ENCODE peak calls at places on chromosomes 6 and 20, in eight cellular contexts. J is body of pancreas; D is lung; H is left ventricle myocardium inferior; R is lower lobe of right lung; G is CD8-positive, alpha-beta T cell; T is SK-N-MC; F is CD8-positive, alpha-beta memory T cell. U is an unnamed sample. For H3K9me3, the result is how much of the 10 kb centered on the place peaks cover.

GRCh38 chr6:34227656-34228421 is 8.8 kb upstream of the HMGA1 start:
- DNase-seq in H (no peak), G (no peak), F (peak), J (no peak), T (no peak), R (no peak), D (no peak), U (no peak)

GRCh38 chr6:131840441-131840840 is 32.6 kb downstream of the ENPP1 start:
- DNase-seq in H (no peak), R (no peak), D (no peak), F (no peak), T (no peak), J (no peak), G (no peak), U (no peak)

GRCh38 chr6:48472535-48472934 is 361.5 kb upstream of the PTCHD4 start:
- DNase-seq in G (no peak), F (no peak), H (no peak), D (no peak), R (no peak), T (no peak), J (no peak), U (no peak)

GRCh38 chr20:38875170-38875993 is 50.8 kb upstream of the FAM83D start:
- DNase-seq in T (no peak), G (peak), J (no peak), H (no peak), R (no peak), D (no peak), F (peak), U (no peak)

GRCh38 chr20:24697411-24697810 is 228.0 kb downstream of the SYNDIG1 start:
- DNase-seq in J (no peak), G (no peak), F (no peak), R (no peak), D (no peak), H (no peak), T (no peak), U (no peak)

GRCh38 chr6:29005183-29005885 is at the start of gene ZNF311:
- DNase-seq in F (no peak), T (no peak), G (no peak), R (peak), H (peak), J (peak), D (peak), U (no peak)

GRCh38 chr6:9523462-9523861 is 891.4 kb downstream of the TFAP2A start:
- DNase-seq in G (no peak), H (no peak), F (no peak), J (no peak), R (no peak), T (no peak), D (no peak), U (no peak)

GRCh38 chr6:166253277-166254229 is 54.6 kb downstream of the PRR18 start:
- DNase-seq in H (peak), G (peak), R (peak), D (no peak), T (no peak), J (no peak), F (no peak), U (no peak)

GRCh38 chr20:34222208-34222607 is 19.0 kb upstream of the ASIP start:
- DNase-seq in J (no peak), H (no peak), T (peak), R (no peak), D (no peak), F (no peak), G (no peak), U (no peak)

GRCh38 chr6:169961772-169962561 is 210.5 kb downstream of the ERMARD start:
- DNase-seq in F (no peak), J (no peak), H (peak), T (no peak), G (no peak), R (peak), D (no peak), U (no peak)

GRCh38 chr6:22043284-22043962 is 253.4 kb downstream of the PRL start:
- DNase-seq in D (no peak), R (no peak), G (no peak), J (no peak), H (peak), T (no peak), F (no peak), U (no peak)

GRCh38 chr6:106913676-106914280 is 60.8 kb downstream of the CD24 start:
- DNase-seq in F (no peak), T (no peak), G (no peak), H (no peak), D (no peak), R (no peak), J (no peak), U (no peak)

GRCh38 chr6:142200846-142201628 is 54.0 kb downstream of the VTA1 start:
- DNase-seq in H (no peak), D (no peak), R (no peak), G (no peak), F (no peak), T (no peak), J (no peak), U (no peak)

GRCh38 chr6:161079566-161080262 is 88.1 kb downstream of the MAP3K4 start:
- DNase-seq in G (no peak), H (no peak), J (no peak), F (peak), D (no peak), R (no peak), T (no peak), U (peak)

GRCh38 chr6:158457616-158458278 is 102.1 kb upstream of the TMEM181 start:
- DNase-seq in G (no peak), J (no peak), T (no peak), H (no peak), F (no peak), D (no peak), R (no peak), U (no peak)

GRCh38 chr6:42618686-42619085 is 54.9 kb downstream of the UBR2 start:
- DNase-seq in R (no peak), T (no peak), H (no peak), D (no peak), G (no peak), F (no peak), J (no peak), U (no peak)

GRCh38 chr20:57474191-57474590 is 50.7 kb downstream of the CTCFL start:
- DNase-seq in R (no peak), H (no peak), J (no peak), D (no peak), F (no peak), G (no peak), T (no peak), U (no peak)

GRCh38 chr6:13012977-13013680 is 296.6 kb downstream of the PHACTR1 start:
- DNase-seq in J (peak), T (no peak), G (no peak), H (peak), F (no peak), D (peak), R (peak), U (no peak)

GRCh38 chr6:26214826-26215199 is 127.6 kb downstream of the HFE start:
- DNase-seq in D (no peak), F (no peak), T (no peak), H (no peak), R (no peak), G (no peak), J (no peak), U (no peak)

DNA sequence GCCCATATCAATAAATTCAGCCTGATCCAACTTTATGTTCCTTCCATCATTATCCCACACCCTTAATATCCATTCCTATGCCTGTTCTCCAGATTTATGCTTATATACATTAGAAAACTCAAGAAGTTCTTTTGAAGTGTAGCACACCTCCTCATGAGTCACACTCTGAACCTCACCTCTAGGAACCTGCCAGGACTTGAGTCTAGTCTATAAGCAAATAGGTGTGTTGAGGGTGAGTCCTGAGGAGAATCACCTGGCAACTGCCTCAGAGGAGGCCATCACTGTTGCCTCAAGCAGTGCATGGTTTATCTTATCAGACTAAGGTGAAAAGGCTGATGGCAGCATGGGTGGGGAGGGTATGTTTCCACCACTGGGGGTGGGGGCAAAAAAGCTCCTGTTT is 496.7 kb downstream of the C6orf118 start:
- DNase-seq in R (no peak), J (no peak), T (no peak), H (no peak), G (no peak), D (no peak), F (no peak), U (no peak)
- H3K9me3 ChIP-seq in R (under half), J (under half), T (under half), H (under half), G (under half), D (under half), F (under half), U (under half)

GRCh38 chr6:86871681-86872080 is 65.6 kb upstream of the HTR1E start:
- DNase-seq in H (no peak), F (no peak), J (no peak), R (no peak), D (no peak), G (no peak), T (no peak), U (no peak)
- H3K9me3 ChIP-seq in H (half or more), F (under half), J (under half), R (under half), D (under half), G (under half), T (under half), U (under half)

GRCh38 chr6:168381726-168382458 is 59.1 kb upstream of the SMOC2 start:
- DNase-seq in H (no peak), F (no peak), R (no peak), D (no peak), T (no peak), G (no peak), J (no peak), U (no peak)

GRCh38 chr6:168384045-168385038 is 56.6 kb upstream of the SMOC2 start:
- DNase-seq in J (no peak), R (no peak), T (no peak), F (no peak), G (no peak), H (no peak), D (no peak), U (no peak)

GRCh38 chr6:168380956-168381605 is 59.9 kb upstream of the SMOC2 start:
- DNase-seq in G (no peak), F (no peak), J (no peak), R (no peak), T (no peak), D (no peak), H (no peak), U (no peak)

GRCh38 chr6:168385380-168385779 is 55.6 kb upstream of the SMOC2 start:
- DNase-seq in H (no peak), R (no peak), T (no peak), J (no peak), D (no peak), F (no peak), G (no peak), U (no peak)

DNA sequence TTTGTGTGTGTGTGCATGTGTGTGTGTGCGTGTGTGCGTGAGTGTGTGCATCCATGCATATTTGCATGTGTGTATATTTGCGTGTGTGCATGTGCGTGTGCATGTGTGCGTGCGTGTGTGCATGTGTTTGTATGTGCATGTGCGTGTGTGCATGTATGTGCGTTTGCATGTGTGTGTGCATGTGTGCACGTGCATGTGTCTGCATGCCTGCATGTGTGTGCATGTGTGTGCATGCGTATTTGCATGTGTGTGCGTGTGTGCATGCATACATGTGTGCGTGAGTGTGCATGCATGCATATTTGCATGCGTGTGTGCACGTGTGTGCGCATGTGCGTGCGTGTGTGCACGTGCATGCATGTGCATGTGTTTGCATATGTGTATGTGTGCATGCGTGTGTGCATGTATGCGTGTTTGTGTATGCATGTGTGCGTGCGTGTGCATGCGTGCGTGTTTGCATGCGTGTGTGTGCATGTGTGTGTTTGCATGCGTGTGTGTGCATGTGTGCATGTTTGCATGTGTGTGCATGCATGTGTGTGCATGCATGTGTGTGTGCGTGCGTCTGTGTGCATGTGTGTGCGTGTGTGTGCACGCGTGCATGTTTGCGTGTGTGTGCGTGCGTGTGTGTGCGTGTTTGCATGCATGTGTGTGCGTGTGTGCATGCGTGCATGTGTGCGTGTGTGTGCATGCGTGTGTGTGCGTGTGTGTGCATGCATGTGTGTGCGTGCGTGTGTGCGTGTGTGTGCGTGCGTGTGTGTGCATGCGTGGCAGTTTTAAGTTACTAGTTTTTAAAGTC is 57.7 kb upstream of the SMOC2 start:
- DNase-seq in H (no peak), F (no peak), D (no peak), G (no peak), J (no peak), T (no peak), R (no peak), U (no peak)
- H3K9me3 ChIP-seq in H (under half), F (under half), D (under half), G (under half), J (under half), T (under half), R (under half), U (under half)

GRCh38 chr6:118456982-118457381 is 91.1 kb upstream of the PLN start:
- DNase-seq in T (no peak), H (no peak), D (no peak), F (no peak), G (no peak), R (no peak), J (no peak), U (no peak)

GRCh38 chr6:118451839-118452238 is 96.3 kb upstream of the PLN start:
- DNase-seq in D (no peak), G (no peak), T (no peak), J (no peak), H (no peak), R (no peak), F (no peak), U (no peak)
- H3K9me3 ChIP-seq in D (under half), G (under half), T (under half), J (under half), H (half or more), R (half or more), F (under half), U (under half)

GRCh38 chr20:49661560-49662329 is 51.9 kb downstream of the B4GALT5 start:
- DNase-seq in F (peak), R (no peak), T (no peak), D (no peak), H (no peak), G (no peak), J (no peak), U (no peak)

GRCh38 chr20:49663112-49663511 is 50.6 kb downstream of the B4GALT5 start:
- DNase-seq in R (no peak), T (no peak), D (no peak), F (no peak), G (no peak), J (no peak), H (no peak), U (no peak)

GRCh38 chr20:49666906-49667305 is 46.8 kb downstream of the B4GALT5 start:
- DNase-seq in F (no peak), R (no peak), G (no peak), D (no peak), H (no peak), J (no peak), T (no peak), U (no peak)

GRCh38 chr20:49665796-49666195 is 47.9 kb downstream of the B4GALT5 start:
- DNase-seq in T (no peak), J (no peak), R (no peak), H (no peak), G (no peak), D (no peak), F (no peak), U (no peak)

DNA sequence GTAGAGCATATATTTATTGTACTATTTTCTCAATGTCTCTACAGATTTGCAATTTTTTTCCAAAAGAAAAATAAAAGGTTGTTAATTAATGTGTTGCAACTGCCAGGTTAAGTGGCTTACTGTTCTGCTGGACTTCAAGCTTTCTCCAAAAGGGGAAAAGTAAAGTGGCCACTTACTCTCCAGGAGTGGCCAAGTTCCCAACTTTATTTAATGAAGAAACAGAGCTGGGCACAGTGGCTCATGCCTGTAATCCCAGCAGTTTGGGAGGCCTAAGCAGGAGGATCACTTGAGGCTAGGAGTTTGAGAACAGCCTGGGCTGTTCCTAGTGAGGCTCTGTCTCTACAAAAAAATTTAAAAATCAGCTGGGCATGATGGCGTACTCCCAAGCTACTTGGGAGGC is 48.8 kb downstream of the B4GALT5 start:
- DNase-seq in J (no peak), G (no peak), D (no peak), T (no peak), F (no peak), H (no peak), R (no peak), U (no peak)
- H3K9me3 ChIP-seq in J (under half), G (under half), D (under half), T (under half), F (under half), H (under half), R (under half), U (under half)

U was measured in T-helper 17 cell.